ENCODE peak calls at places on chromosomes 11 and 22, in seven cellular contexts. One of them, this sample, is unnamed.

GRCh38 chr11:75538150-75538942 is 12.6 kb upstream of the GDPD5 start:
- DNase-seq in mesendoderm: no peak
- DNase-seq in mesenchymal stem cell: no peak
- DNase-seq in H1: no peak
- DNase-seq in IMR-90: no peak
- DNase-seq in H9: no peak
- DNase-seq in trophoblast cell: no peak
- DNase-seq in this sample: no peak

GRCh38 chr11:132858203-132858602 is 674.1 kb downstream of the OPCML start:
- DNase-seq in mesendoderm: peak
- DNase-seq in mesenchymal stem cell: peak
- DNase-seq in H1: peak
- DNase-seq in IMR-90: peak
- DNase-seq in H9: peak
- DNase-seq in trophoblast cell: no peak
- DNase-seq in this sample: no peak

GRCh38 chr11:110198031-110198729 is 98.2 kb downstream of the RDX start:
- DNase-seq in mesendoderm: no peak
- DNase-seq in mesenchymal stem cell: no peak
- DNase-seq in H1: no peak
- DNase-seq in IMR-90: peak
- DNase-seq in H9: no peak
- DNase-seq in trophoblast cell: no peak
- DNase-seq in this sample: no peak

GRCh38 chr22:21984793-21985192 is 2.2 kb upstream of the TOP3B start:
- DNase-seq in mesendoderm: peak
- DNase-seq in mesenchymal stem cell: peak
- DNase-seq in H1: peak
- DNase-seq in IMR-90: peak
- DNase-seq in H9: peak
- DNase-seq in trophoblast cell: peak
- DNase-seq in this sample: peak

GRCh38 chr11:10392680-10393079 is 62.4 kb upstream of the AMPD3 start:
- DNase-seq in mesendoderm: no peak
- DNase-seq in mesenchymal stem cell: no peak
- DNase-seq in H1: no peak
- DNase-seq in IMR-90: peak
- DNase-seq in H9: no peak
- DNase-seq in trophoblast cell: peak
- DNase-seq in this sample: no peak

GRCh38 chr11:30395751-30396150 is 72.8 kb downstream of the ARL14EP start:
- DNase-seq in mesendoderm: no peak
- DNase-seq in mesenchymal stem cell: no peak
- DNase-seq in H1: no peak
- DNase-seq in IMR-90: no peak
- DNase-seq in H9: no peak
- DNase-seq in trophoblast cell: no peak
- DNase-seq in this sample: no peak

GRCh38 chr11:61912991-61913698 is 4.2 kb downstream of the RAB3IL1 start:
- DNase-seq in mesendoderm: no peak
- DNase-seq in mesenchymal stem cell: no peak
- DNase-seq in H1: no peak
- DNase-seq in IMR-90: no peak
- DNase-seq in H9: peak
- DNase-seq in trophoblast cell: no peak
- DNase-seq in this sample: no peak

GRCh38 chr22:40193429-40194421 is 16.0 kb downstream of the TNRC6B start:
- DNase-seq in mesendoderm: peak
- DNase-seq in mesenchymal stem cell: peak
- DNase-seq in H1: peak
- DNase-seq in IMR-90: peak
- DNase-seq in H9: peak
- DNase-seq in trophoblast cell: peak
- DNase-seq in this sample: no peak

GRCh38 chr11:13818325-13818724 is 144.2 kb upstream of the SPON1 start:
- DNase-seq in mesendoderm: no peak
- DNase-seq in mesenchymal stem cell: no peak
- DNase-seq in H1: no peak
- DNase-seq in IMR-90: no peak
- DNase-seq in H9: no peak
- DNase-seq in trophoblast cell: no peak
- DNase-seq in this sample: no peak

GRCh38 chr11:118715245-118715807 is 35.9 kb upstream of the TREH start:
- DNase-seq in mesendoderm: peak
- DNase-seq in mesenchymal stem cell: peak
- DNase-seq in H1: no peak
- DNase-seq in IMR-90: no peak
- DNase-seq in H9: no peak
- DNase-seq in trophoblast cell: no peak
- DNase-seq in this sample: no peak

GRCh38 chr11:72191961-72192381 is at the start of gene FOLR1:
- DNase-seq in mesendoderm: peak
- DNase-seq in mesenchymal stem cell: peak
- DNase-seq in H1: no peak
- DNase-seq in IMR-90: no peak
- DNase-seq in H9: peak
- DNase-seq in trophoblast cell: peak
- DNase-seq in this sample: peak

GRCh38 chr22:25777411-25777810 is 35.4 kb downstream of the MYO18B start:
- DNase-seq in mesendoderm: no peak
- DNase-seq in mesenchymal stem cell: no peak
- DNase-seq in H1: no peak
- DNase-seq in IMR-90: no peak
- DNase-seq in H9: no peak
- DNase-seq in trophoblast cell: no peak
- DNase-seq in this sample: no peak

GRCh38 chr11:102109896-102110760 is at the start of gene YAP1:
- DNase-seq in mesendoderm: peak
- DNase-seq in mesenchymal stem cell: peak
- DNase-seq in H1: peak
- DNase-seq in IMR-90: peak
- DNase-seq in H9: peak
- DNase-seq in trophoblast cell: peak
- DNase-seq in this sample: peak

GRCh38 chr22:26172389-26172990 is 3.2 kb downstream of the SEZ6L start:
- DNase-seq in mesendoderm: peak
- DNase-seq in mesenchymal stem cell: peak
- DNase-seq in H1: no peak
- DNase-seq in IMR-90: peak
- DNase-seq in H9: peak
- DNase-seq in trophoblast cell: peak
- DNase-seq in this sample: peak

GRCh38 chr11:116885951-116886629 is 48.7 kb upstream of the APOA1 start:
- DNase-seq in mesendoderm: no peak
- DNase-seq in mesenchymal stem cell: peak
- DNase-seq in H1: no peak
- DNase-seq in IMR-90: peak
- DNase-seq in H9: no peak
- DNase-seq in trophoblast cell: no peak
- DNase-seq in this sample: no peak

GRCh38 chr22:36226189-36226588 is 13.1 kb downstream of the APOL2 start:
- DNase-seq in mesendoderm: no peak
- DNase-seq in mesenchymal stem cell: no peak
- DNase-seq in H1: no peak
- DNase-seq in IMR-90: no peak
- DNase-seq in H9: no peak
- DNase-seq in trophoblast cell: no peak
- DNase-seq in this sample: no peak

GRCh38 chr11:45927332-45927683 is 4.9 kb downstream of the LARGE2 start:
- DNase-seq in mesendoderm: no peak
- DNase-seq in mesenchymal stem cell: no peak
- DNase-seq in H1: no peak
- DNase-seq in IMR-90: no peak
- DNase-seq in H9: peak
- DNase-seq in trophoblast cell: no peak
- DNase-seq in this sample: no peak

GRCh38 chr11:106353031-106353430 is 275.6 kb downstream of the AASDHPPT start:
- DNase-seq in mesendoderm: peak
- DNase-seq in mesenchymal stem cell: no peak
- DNase-seq in H1: no peak
- DNase-seq in IMR-90: no peak
- DNase-seq in H9: no peak
- DNase-seq in trophoblast cell: peak
- DNase-seq in this sample: no peak

GRCh38 chr11:75325713-75326438 is 25.6 kb downstream of the ARRB1 start:
- DNase-seq in mesendoderm: peak
- DNase-seq in mesenchymal stem cell: peak
- DNase-seq in H1: no peak
- DNase-seq in IMR-90: peak
- DNase-seq in H9: no peak
- DNase-seq in trophoblast cell: no peak
- DNase-seq in this sample: no peak

GRCh38 chr11:110134120-110134519 is 40.9 kb downstream of the ZC3H12C start:
- DNase-seq in mesendoderm: no peak
- DNase-seq in mesenchymal stem cell: no peak
- DNase-seq in H1: no peak
- DNase-seq in IMR-90: no peak
- DNase-seq in H9: no peak
- DNase-seq in trophoblast cell: no peak
- DNase-seq in this sample: peak

GRCh38 chr11:19814421-19814820 is 101.8 kb downstream of the NAV2 start:
- DNase-seq in mesendoderm: peak
- DNase-seq in mesenchymal stem cell: no peak
- DNase-seq in H1: no peak
- DNase-seq in IMR-90: no peak
- DNase-seq in H9: peak
- DNase-seq in trophoblast cell: peak
- DNase-seq in this sample: no peak

GRCh38 chr11:69078930-69079607 is 30.3 kb downstream of the TPCN2 start:
- DNase-seq in mesendoderm: no peak
- DNase-seq in mesenchymal stem cell: no peak
- DNase-seq in H1: no peak
- DNase-seq in IMR-90: no peak
- DNase-seq in H9: no peak
- DNase-seq in trophoblast cell: peak
- DNase-seq in this sample: no peak

GRCh38 chr22:38728899-38729796 is 23.4 kb downstream of the GTPBP1 start:
- DNase-seq in mesendoderm: no peak
- DNase-seq in mesenchymal stem cell: no peak
- DNase-seq in H1: no peak
- DNase-seq in IMR-90: no peak
- DNase-seq in H9: no peak
- DNase-seq in trophoblast cell: no peak
- DNase-seq in this sample: no peak

GRCh38 chr11:64794526-64794925 is 8.5 kb downstream of the MAP4K2 start:
- DNase-seq in mesendoderm: no peak
- DNase-seq in mesenchymal stem cell: no peak
- DNase-seq in H1: no peak
- DNase-seq in IMR-90: no peak
- DNase-seq in H9: no peak
- DNase-seq in trophoblast cell: no peak
- DNase-seq in this sample: no peak

GRCh38 chr11:66277475-66278391 is at the start of gene CNIH2:
- DNase-seq in mesendoderm: peak
- DNase-seq in mesenchymal stem cell: no peak
- DNase-seq in H1: no peak
- DNase-seq in IMR-90: no peak
- DNase-seq in H9: no peak
- DNase-seq in trophoblast cell: peak
- DNase-seq in this sample: no peak
- H3K23ac ChIP-seq in mesendoderm: no peak
- H3K23ac ChIP-seq in mesenchymal stem cell: peak
- H3K23ac ChIP-seq in H1: no peak
- H3K23ac ChIP-seq in IMR-90: peak
- H3K23ac ChIP-seq in H9: no peak
- H3K23ac ChIP-seq in trophoblast cell: no peak
- H3K23ac ChIP-seq in this sample: peak

DNA sequence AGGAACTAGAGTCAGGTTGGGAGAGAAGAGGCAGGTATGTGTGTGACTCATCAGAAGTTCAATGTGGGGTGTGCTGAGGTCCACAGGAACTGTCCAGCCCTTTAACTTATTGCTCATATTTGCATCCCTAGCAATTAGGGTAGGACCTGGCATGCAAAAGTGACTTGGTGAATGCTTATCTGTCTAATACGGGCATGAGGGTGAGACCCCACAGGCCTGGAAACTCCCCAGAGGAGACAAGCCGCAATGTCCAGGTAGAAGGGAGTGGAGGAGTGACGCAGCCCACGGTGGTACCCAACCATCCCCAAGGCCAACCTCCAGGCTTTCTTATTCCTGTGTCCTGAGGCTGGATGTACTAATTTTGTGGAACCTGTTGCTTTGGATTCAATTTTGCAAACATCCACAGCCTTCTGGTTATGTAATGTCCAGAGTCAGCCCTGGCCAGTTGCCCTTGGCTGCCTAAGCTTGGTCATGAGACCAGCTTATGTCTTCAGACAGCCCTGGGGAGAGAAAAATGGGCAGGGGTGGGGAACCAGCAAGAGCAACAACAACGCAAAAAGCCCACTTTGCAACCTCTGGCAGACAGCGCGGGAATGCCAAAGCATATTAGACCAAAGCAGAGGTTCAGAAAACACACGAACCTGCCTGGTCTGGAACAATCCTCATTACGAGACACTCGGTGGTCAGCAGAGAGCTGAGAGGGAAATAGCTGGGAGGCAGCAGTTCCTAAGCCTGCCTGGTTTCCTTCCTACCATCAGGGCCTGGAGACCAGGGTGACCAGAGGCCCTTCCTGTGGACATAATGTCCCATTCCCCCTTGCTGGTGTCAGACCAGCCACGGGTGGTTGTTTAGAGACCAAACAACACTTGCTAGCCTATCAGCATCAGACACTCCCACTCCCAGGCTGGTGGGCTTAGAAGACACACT is 49.3 kb downstream of the TIMP3 start:
- DNase-seq in mesendoderm: no peak
- DNase-seq in mesenchymal stem cell: peak
- DNase-seq in H1: no peak
- DNase-seq in IMR-90: no peak
- DNase-seq in H9: no peak
- DNase-seq in trophoblast cell: peak
- DNase-seq in this sample: no peak
- H3K23ac ChIP-seq in mesendoderm: no peak
- H3K23ac ChIP-seq in mesenchymal stem cell: no peak
- H3K23ac ChIP-seq in H1: no peak
- H3K23ac ChIP-seq in IMR-90: no peak
- H3K23ac ChIP-seq in H9: no peak
- H3K23ac ChIP-seq in trophoblast cell: no peak
- H3K23ac ChIP-seq in this sample: no peak

GRCh38 chr11:12744831-12745502 is 70.7 kb downstream of the TEAD1 start:
- DNase-seq in mesendoderm: peak
- DNase-seq in mesenchymal stem cell: peak
- DNase-seq in H1: no peak
- DNase-seq in IMR-90: peak
- DNase-seq in H9: no peak
- DNase-seq in trophoblast cell: peak
- DNase-seq in this sample: no peak
- H3K23ac ChIP-seq in mesendoderm: no peak
- H3K23ac ChIP-seq in mesenchymal stem cell: no peak
- H3K23ac ChIP-seq in H1: no peak
- H3K23ac ChIP-seq in IMR-90: no peak
- H3K23ac ChIP-seq in H9: no peak
- H3K23ac ChIP-seq in trophoblast cell: no peak
- H3K23ac ChIP-seq in this sample: no peak

DNA sequence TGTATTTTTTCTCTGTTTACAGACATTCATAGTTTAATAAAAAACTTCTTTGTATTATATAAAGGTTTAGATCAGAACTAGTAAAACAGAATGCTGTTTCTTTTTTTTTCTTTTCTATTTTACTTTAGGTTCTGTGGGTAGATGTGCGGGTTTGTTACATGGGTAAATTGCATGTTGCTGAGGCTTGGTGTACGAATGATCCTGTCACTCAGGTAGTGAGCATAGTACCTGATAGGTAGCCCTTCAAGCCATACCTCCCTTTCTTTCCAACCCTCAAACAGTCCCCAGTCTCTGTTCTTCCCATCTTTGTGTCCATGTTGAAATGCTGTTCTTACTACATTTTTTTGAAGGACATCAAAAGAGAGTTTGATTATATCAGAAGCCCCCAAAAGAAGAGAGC is 3.2 kb downstream of the ATM start:
- DNase-seq in mesendoderm: no peak
- DNase-seq in mesenchymal stem cell: no peak
- DNase-seq in H1: no peak
- DNase-seq in IMR-90: no peak
- DNase-seq in H9: no peak
- DNase-seq in trophoblast cell: no peak
- DNase-seq in this sample: no peak
- H3K23ac ChIP-seq in mesendoderm: no peak
- H3K23ac ChIP-seq in mesenchymal stem cell: no peak
- H3K23ac ChIP-seq in H1: no peak
- H3K23ac ChIP-seq in IMR-90: no peak
- H3K23ac ChIP-seq in H9: no peak
- H3K23ac ChIP-seq in trophoblast cell: no peak
- H3K23ac ChIP-seq in this sample: no peak

This sample was measured in neuronal stem cell.